ENCODE peak calls at places on chromosome 13, in four cellular contexts. One of them, this sample, is unnamed.

GRCh38 chr13:110560606-110561334 is 752 bp downstream of the RAB20 start:
- DNase-seq in cardiac muscle cell: peak; percentile 69
- DNase-seq in neural crest cell: peak; percentile 5
- DNase-seq in NB4: peak; percentile 61
- DNase-seq in this sample: no peak

GRCh38 chr13:97976551-97977375 is 23.3 kb downstream of the IPO5 start:
- DNase-seq in cardiac muscle cell: no peak
- DNase-seq in neural crest cell: no peak
- DNase-seq in NB4: no peak
- DNase-seq in this sample: no peak

GRCh38 chr13:109344552-109345157 is 441.7 kb downstream of the IRS2 start:
- DNase-seq in neural crest cell: no peak
- DNase-seq in NB4: no peak
- DNase-seq in cardiac muscle cell: no peak
- DNase-seq in this sample: no peak

GRCh38 chr13:28338202-28338601 is 156.7 kb downstream of the FLT1 start:
- DNase-seq in neural crest cell: no peak
- DNase-seq in cardiac muscle cell: no peak
- DNase-seq in NB4: no peak
- DNase-seq in this sample: peak; percentile 80

GRCh38 chr13:60335531-60335930 is 61.5 kb upstream of the TDRD3 start:
- DNase-seq in neural crest cell: no peak
- DNase-seq in NB4: no peak
- DNase-seq in cardiac muscle cell: no peak
- DNase-seq in this sample: no peak

GRCh38 chr13:111114362-111115050 is 604 bp upstream of the ARHGEF7 start:
- DNase-seq in NB4: no peak
- DNase-seq in cardiac muscle cell: peak; percentile 54
- DNase-seq in neural crest cell: peak; percentile 14
- DNase-seq in this sample: no peak

GRCh38 chr13:76725211-76725610 is 161.0 kb downstream of the KCTD12 start:
- DNase-seq in neural crest cell: no peak
- DNase-seq in NB4: no peak
- DNase-seq in cardiac muscle cell: no peak
- DNase-seq in this sample: peak; percentile 57

GRCh38 chr13:51674276-51674675 is 90.0 kb downstream of the WDFY2 start:
- DNase-seq in NB4: no peak
- DNase-seq in neural crest cell: no peak
- DNase-seq in cardiac muscle cell: no peak
- DNase-seq in this sample: no peak

GRCh38 chr13:50286376-50286775 is 271.1 kb downstream of the KCNRG start:
- DNase-seq in neural crest cell: no peak
- DNase-seq in cardiac muscle cell: peak; percentile 23
- DNase-seq in NB4: no peak
- DNase-seq in this sample: no peak

GRCh38 chr13:57629821-57630235 is 1.7 kb upstream of the PCDH17 start:
- DNase-seq in NB4: no peak
- DNase-seq in cardiac muscle cell: peak; percentile 97
- DNase-seq in neural crest cell: peak; percentile 92
- DNase-seq in this sample: peak; percentile 91

GRCh38 chr13:60267498-60268202 is 103.9 kb upstream of the DIAPH3 start:
- DNase-seq in cardiac muscle cell: peak; percentile 70
- DNase-seq in neural crest cell: no peak
- DNase-seq in NB4: no peak
- DNase-seq in this sample: no peak

GRCh38 chr13:102584423-102584822 is 12.4 kb upstream of the TPP2 start:
- DNase-seq in cardiac muscle cell: no peak
- DNase-seq in NB4: peak; percentile 90
- DNase-seq in neural crest cell: no peak
- DNase-seq in this sample: no peak

GRCh38 chr13:111472559-111473460 is 152.4 kb downstream of the TEX29 start:
- DNase-seq in neural crest cell: no peak
- DNase-seq in cardiac muscle cell: no peak
- DNase-seq in NB4: no peak
- DNase-seq in this sample: no peak

GRCh38 chr13:66210677-66211076 is 1019.5 kb downstream of the PCDH9 start:
- DNase-seq in neural crest cell: no peak
- DNase-seq in cardiac muscle cell: no peak
- DNase-seq in NB4: peak; percentile 15
- DNase-seq in this sample: peak; percentile 89

GRCh38 chr13:111946214-111946613 is 120.7 kb upstream of the SOX1 start:
- DNase-seq in cardiac muscle cell: no peak
- DNase-seq in neural crest cell: no peak
- DNase-seq in NB4: no peak
- DNase-seq in this sample: no peak

GRCh38 chr13:72126424-72126823 is 259.4 kb upstream of the DACH1 start:
- DNase-seq in NB4: no peak
- DNase-seq in neural crest cell: no peak
- DNase-seq in cardiac muscle cell: no peak
- DNase-seq in this sample: no peak

DNA sequence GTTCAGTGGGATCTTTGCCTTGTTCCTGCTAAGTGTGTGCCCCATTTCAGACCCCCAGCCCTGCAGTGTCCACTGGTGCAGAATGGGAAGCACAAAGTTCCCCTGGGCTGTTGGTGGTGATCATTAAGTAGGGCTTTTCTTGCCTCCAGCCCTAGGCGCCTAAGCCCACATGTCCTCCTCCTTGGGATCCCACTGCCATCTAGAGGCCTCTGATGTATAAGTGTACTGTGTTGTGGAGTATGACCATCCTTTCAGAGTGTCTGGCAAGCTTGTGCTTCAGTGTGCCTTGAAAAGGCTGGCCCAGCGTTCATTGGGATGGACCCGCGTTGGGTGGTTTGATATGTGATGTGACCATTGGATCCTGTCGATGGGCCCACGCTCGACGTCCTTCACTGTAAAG is 71.2 kb downstream of the WASF3 start:
- DNase-seq in NB4: peak; percentile 40
- DNase-seq in cardiac muscle cell: peak; percentile 23
- DNase-seq in neural crest cell: no peak
- DNase-seq in this sample: no peak
- TF ChIP-seq CTCF in NB4: no peak
- TF ChIP-seq CTCF in cardiac muscle cell: peak; percentile 35
- TF ChIP-seq CTCF in neural crest cell: no peak
- TF ChIP-seq CTCF in this sample: no peak

DNA sequence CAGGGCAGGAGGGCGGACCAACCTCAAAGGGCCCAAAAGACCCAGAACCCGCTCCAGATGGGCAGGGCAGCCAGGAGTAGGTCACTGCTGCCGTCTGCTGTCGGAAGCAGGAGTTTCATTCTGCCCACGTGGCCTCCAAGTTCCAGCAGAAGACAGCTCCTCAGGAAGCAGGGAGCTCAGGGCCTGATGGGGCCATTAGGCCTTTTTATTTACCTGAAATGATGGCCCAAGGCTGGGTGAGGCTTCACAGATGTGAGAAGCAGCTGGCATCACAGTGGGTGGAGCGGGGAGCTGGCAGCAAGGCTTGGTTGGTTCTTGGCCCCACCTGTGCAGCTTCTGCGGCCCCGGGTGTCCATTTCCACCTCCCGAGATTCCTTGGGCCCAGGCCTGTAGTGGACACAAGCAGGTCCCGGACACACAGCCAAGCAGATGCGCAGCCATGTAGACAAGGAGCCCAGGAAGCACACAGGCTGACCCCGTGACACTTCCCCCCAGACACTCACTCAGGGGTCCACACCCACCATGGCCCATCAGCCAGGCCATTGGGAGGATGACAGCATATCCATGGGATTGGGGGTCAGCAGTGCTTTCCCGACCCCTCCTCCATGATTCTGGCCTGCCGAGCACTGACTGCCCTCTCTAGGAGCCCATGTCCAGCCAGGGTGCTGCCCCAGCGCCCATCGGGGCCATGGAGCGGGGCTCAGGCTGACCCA is 26.4 kb downstream of the C13orf46 start:
- DNase-seq in NB4: no peak
- DNase-seq in neural crest cell: no peak
- DNase-seq in cardiac muscle cell: no peak
- DNase-seq in this sample: no peak
- TF ChIP-seq CTCF in NB4: no peak
- TF ChIP-seq CTCF in neural crest cell: peak; percentile 32
- TF ChIP-seq CTCF in cardiac muscle cell: peak; percentile 65
- TF ChIP-seq CTCF in this sample: peak; percentile 52

GRCh38 chr13:23667750-23668149 is 97.5 kb downstream of the TNFRSF19 start:
- DNase-seq in NB4: no peak
- DNase-seq in neural crest cell: no peak
- DNase-seq in cardiac muscle cell: no peak
- DNase-seq in this sample: no peak
- TF ChIP-seq CTCF in NB4: peak; percentile 5
- TF ChIP-seq CTCF in neural crest cell: no peak
- TF ChIP-seq CTCF in cardiac muscle cell: no peak
- TF ChIP-seq CTCF in this sample: no peak

DNA sequence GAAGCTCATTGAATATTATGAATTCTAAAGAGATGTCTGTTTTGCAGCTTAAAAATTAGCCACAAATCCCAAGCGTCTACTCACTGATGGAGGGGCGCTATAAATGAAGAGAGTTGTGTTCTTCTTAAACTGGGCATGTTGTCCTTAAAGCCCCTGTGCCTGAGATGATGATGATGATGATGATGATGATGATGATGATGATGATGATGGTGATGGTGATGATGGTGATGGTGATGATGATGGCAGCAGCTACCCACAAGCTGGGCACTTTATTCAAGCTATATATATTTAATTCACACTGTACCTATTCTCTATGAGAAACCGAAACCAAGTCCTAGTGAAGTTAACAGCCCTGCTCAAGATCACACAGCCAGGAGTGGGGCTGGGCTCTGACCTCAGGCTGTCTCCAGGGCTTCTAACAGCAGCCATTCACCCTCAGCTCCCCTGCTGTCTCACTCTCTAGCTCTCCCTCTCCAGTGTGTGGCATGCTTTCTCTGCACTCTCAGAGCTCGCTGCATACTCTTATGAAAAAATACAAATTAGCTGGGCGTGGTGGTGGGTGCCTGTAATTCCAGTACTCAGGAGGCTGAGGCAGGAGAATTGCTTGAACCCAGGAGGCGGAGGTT is 169.0 kb downstream of the SHISA2 start:
- DNase-seq in neural crest cell: no peak
- DNase-seq in NB4: no peak
- DNase-seq in cardiac muscle cell: no peak
- DNase-seq in this sample: no peak
- TF ChIP-seq CTCF in neural crest cell: no peak
- TF ChIP-seq CTCF in NB4: no peak
- TF ChIP-seq CTCF in cardiac muscle cell: no peak
- TF ChIP-seq CTCF in this sample: no peak

GRCh38 chr13:44017756-44018309 is 138.1 kb downstream of the LACC1 start:
- DNase-seq in cardiac muscle cell: no peak
- DNase-seq in NB4: peak; percentile 3
- DNase-seq in neural crest cell: no peak
- DNase-seq in this sample: no peak
- TF ChIP-seq CTCF in cardiac muscle cell: no peak
- TF ChIP-seq CTCF in NB4: no peak
- TF ChIP-seq CTCF in neural crest cell: no peak
- TF ChIP-seq CTCF in this sample: no peak

DNA sequence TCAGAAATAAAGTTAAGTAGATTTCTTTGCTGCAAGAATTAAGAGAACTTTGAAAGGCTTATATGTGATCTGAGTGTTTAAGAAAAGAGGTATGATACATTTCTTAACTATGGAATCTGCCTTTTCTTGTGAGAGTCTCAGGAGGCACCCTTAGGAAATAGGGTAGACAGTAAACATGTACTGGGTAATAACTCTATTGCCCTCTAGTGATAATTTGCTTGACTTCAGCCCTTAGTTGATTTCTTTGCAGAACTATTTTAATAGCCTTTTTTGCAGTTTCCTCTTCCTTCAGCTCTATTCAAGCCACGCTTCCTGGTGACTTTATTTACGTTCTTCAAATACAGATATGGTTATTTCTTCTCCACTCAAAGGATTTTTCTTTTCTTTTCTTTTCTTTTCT is 37.0 kb upstream of the CCNA1 start:
- DNase-seq in neural crest cell: no peak
- DNase-seq in NB4: peak; percentile 77
- DNase-seq in cardiac muscle cell: no peak
- DNase-seq in this sample: peak; percentile 50
- TF ChIP-seq CTCF in neural crest cell: no peak
- TF ChIP-seq CTCF in NB4: peak; percentile 34
- TF ChIP-seq CTCF in cardiac muscle cell: peak; percentile 61
- TF ChIP-seq CTCF in this sample: peak; percentile 57

DNA sequence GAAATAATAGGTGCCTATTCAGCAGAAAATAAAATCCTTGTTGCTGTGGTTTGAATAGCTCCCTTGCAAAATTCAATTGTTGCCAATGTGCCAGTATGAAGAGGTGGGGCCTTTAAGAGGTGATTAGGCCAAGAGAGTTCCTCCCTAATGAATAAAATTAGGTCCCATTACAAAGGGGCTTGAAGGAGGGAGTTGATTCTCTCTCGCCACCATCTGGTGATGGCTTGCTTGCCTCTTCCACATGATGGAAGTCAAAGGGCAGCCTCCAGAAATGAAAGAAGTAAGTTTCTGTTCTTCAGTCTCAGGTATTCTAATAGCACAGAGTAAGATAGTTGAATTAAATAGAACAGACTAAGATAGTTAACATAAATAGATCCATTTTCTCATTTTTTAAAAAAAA is 3.0 kb upstream of the EEF1AKMT1 start:
- DNase-seq in neural crest cell: no peak
- DNase-seq in cardiac muscle cell: no peak
- DNase-seq in NB4: peak; percentile 30
- DNase-seq in this sample: no peak
- TF ChIP-seq CTCF in neural crest cell: no peak
- TF ChIP-seq CTCF in cardiac muscle cell: no peak
- TF ChIP-seq CTCF in NB4: no peak
- TF ChIP-seq CTCF in this sample: no peak

This sample was measured in astrocyte of the cerebellum.